ENCODE peak calls at places on chromosomes 1 and 21, in four cellular contexts. X is endothelial cell, V is kidney tubule cell, U is retina. D is an unnamed sample.

GRCh38 chr1:22142315-22143064 is 407 bp downstream of the WNT4 start:
- DNase-seq in V (peak; percentile 30), U (no peak), X (peak; percentile 31), D (peak; percentile 66)

GRCh38 chr21:37225440-37225839 is 41.7 kb downstream of the VPS26C start:
- DNase-seq in U (no peak), V (no peak), X (no peak), D (no peak)

GRCh38 chr1:99728494-99729235 is 37.8 kb downstream of the FRRS1 start:
- DNase-seq in X (peak; percentile 36), V (peak; percentile 31), U (no peak), D (no peak)

GRCh38 chr1:213988639-213989070 is 882 bp downstream of the PROX1 start:
- DNase-seq in U (no peak), X (no peak), V (no peak), D (peak; percentile 80)

GRCh38 chr21:36092676-36093075 is 22.9 kb downstream of the CBR1 start:
- DNase-seq in V (peak; percentile 60), X (no peak), U (no peak), D (no peak)

GRCh38 chr1:206461602-206462455 is 8.4 kb upstream of the IKBKE start:
- DNase-seq in V (peak; percentile 73), U (peak; percentile 66), X (peak; percentile 76), D (peak; percentile 84)

GRCh38 chr1:55195523-55196233 is 19.5 kb downstream of the USP24 start:
- DNase-seq in U (no peak), X (no peak), V (no peak), D (no peak)

GRCh38 chr1:40306296-40306695 is 10.8 kb downstream of the COL9A2 start:
- DNase-seq in U (no peak), X (no peak), V (no peak), D (peak; percentile 43)

GRCh38 chr1:14689996-14690614 is 91.6 kb downstream of the KAZN start:
- DNase-seq in V (no peak), X (no peak), U (no peak), D (no peak)

GRCh38 chr21:28885853-28886177 is 106.9 kb downstream of the LTN1 start:
- DNase-seq in V (no peak), U (no peak), X (no peak), D (no peak)

GRCh38 chr1:244391761-244392160 is 59.9 kb downstream of the ADSS2 start:
- DNase-seq in V (peak; percentile 98), X (no peak), U (no peak), D (peak; percentile 41)

GRCh38 chr1:178076607-178077006 is 17.3 kb upstream of the RASAL2 start:
- DNase-seq in X (no peak), U (no peak), V (no peak), D (no peak)

GRCh38 chr1:157145081-157145480 is 6.9 kb upstream of the ETV3 start:
- DNase-seq in X (no peak), U (no peak), V (peak; percentile 61), D (no peak)

GRCh38 chr1:34113362-34113761 is 51.7 kb downstream of the CSMD2 start:
- DNase-seq in U (no peak), V (no peak), X (peak; percentile 28), D (no peak)

GRCh38 chr1:173020138-173020742 is 30.5 kb downstream of the TNFSF18 start:
- DNase-seq in U (no peak), X (no peak), V (no peak), D (no peak)

GRCh38 chr1:223031690-223032601 is 111.1 kb downstream of the TLR5 start:
- DNase-seq in V (no peak), X (no peak), U (no peak), D (no peak)

GRCh38 chr1:198199105-198199504 is 42.3 kb downstream of the NEK7 start:
- DNase-seq in X (no peak), U (no peak), V (peak; percentile 66), D (no peak)

GRCh38 chr21:18368193-18368592 is 35.4 kb downstream of the TMPRSS15 start:
- DNase-seq in V (no peak), X (no peak), U (no peak), D (no peak)

GRCh38 chr1:205346956-205347574 is 9.7 kb downstream of the KLHDC8A start:
- DNase-seq in U (no peak), V (peak; percentile 99), X (no peak), D (peak; percentile 55)

GRCh38 chr1:67441183-67441582 is 11.0 kb upstream of the SERBP1 start:
- DNase-seq in V (peak; percentile 36), U (no peak), X (no peak), D (peak; percentile 65)

GRCh38 chr1:153192697-153193096 is 10.5 kb upstream of the LELP1 start:
- DNase-seq in U (peak; percentile 11), X (peak; percentile 58), V (peak; percentile 10), D (peak; percentile 75)

GRCh38 chr1:59266180-59266926 is 30.5 kb upstream of the FGGY start:
- DNase-seq in U (no peak), V (no peak), X (no peak), D (no peak)

GRCh38 chr1:107990606-107991005 is 25.6 kb upstream of the VAV3 start:
- DNase-seq in U (no peak), V (peak; percentile 38), X (no peak), D (no peak)

GRCh38 chr1:47984175-47984789 is 12.9 kb downstream of the TRABD2B start:
- DNase-seq in U (peak; percentile 72), X (peak; percentile 37), V (peak; percentile 62), D (peak; percentile 68)

GRCh38 chr1:65897485-65897884 is 104.8 kb downstream of the PDE4B start:
- DNase-seq in X (no peak), U (no peak), V (no peak), D (no peak)

GRCh38 chr1:221743416-221744208 is 1.7 kb upstream of the DUSP10 start:
- DNase-seq in X (no peak), V (peak; percentile 77), U (peak; percentile 74), D (peak; percentile 54)

GRCh38 chr1:207826557-207827487 is 75.0 kb downstream of the CD46 start:
- DNase-seq in X (no peak), U (peak; percentile 29), V (peak; percentile 59), D (peak; percentile 35)